ENCODE peak calls at places on chromosomes 2 and 18, in five cellular contexts. E is heart left ventricle; S is GM23338; W is CD8-positive, alpha-beta T cell; X is aorta. Z is an unnamed sample.

GRCh38 chr2:181036848-181037603 is 56.6 kb downstream of the UBE2E3 start:
- DNase-seq in X (no peak), W (no peak), S (no peak), E (no peak), Z (no peak)

GRCh38 chr2:23009545-23010149 is 375.3 kb upstream of the KLHL29 start:
- DNase-seq in S (no peak), W (no peak), X (no peak), E (peak; percentile 35), Z (peak; percentile 55)

GRCh38 chr2:222835142-222835822 is 25.6 kb upstream of the ACSL3 start:
- DNase-seq in X (no peak), W (no peak), E (no peak), S (no peak), Z (no peak)

GRCh38 chr2:12261993-12262680 is 454.6 kb upstream of the TRIB2 start:
- DNase-seq in W (no peak), E (no peak), X (no peak), S (peak; percentile 56), Z (no peak)

GRCh38 chr2:186455613-186456012 is 30.4 kb upstream of the ZC3H15 start:
- DNase-seq in S (no peak), W (no peak), X (no peak), E (no peak), Z (no peak)

GRCh38 chr2:113822087-113822805 is 65.8 kb upstream of the SLC35F5 start:
- DNase-seq in S (no peak), E (no peak), X (no peak), W (no peak), Z (no peak)

GRCh38 chr2:155350783-155351580 is 652.5 kb downstream of the KCNJ3 start:
- DNase-seq in S (no peak), X (no peak), W (no peak), E (no peak), Z (no peak)

GRCh38 chr2:127579231-127579630 is 43.7 kb downstream of the MYO7B start:
- DNase-seq in W (peak; percentile 29), X (no peak), S (no peak), E (no peak), Z (peak; percentile 2)

GRCh38 chr2:159129301-159129700 is 157.2 kb downstream of the WDSUB1 start:
- DNase-seq in W (no peak), S (no peak), X (no peak), E (no peak), Z (no peak)

GRCh38 chr2:11784747-11785610 is 38.5 kb downstream of the LPIN1 start:
- DNase-seq in E (peak; percentile 39), X (no peak), S (peak; percentile 75), W (peak; percentile 67), Z (peak; percentile 78)

GRCh38 chr2:142395294-142395693 is 264.5 kb upstream of the LRP1B start:
- DNase-seq in S (no peak), E (no peak), X (no peak), W (no peak), Z (no peak)

GRCh38 chr2:32702303-32703064 is 74.6 kb downstream of the TTC27 start:
- DNase-seq in E (no peak), S (no peak), W (no peak), X (no peak), Z (no peak)

GRCh38 chr2:68594041-68594440 is 49.3 kb upstream of the PROKR1 start:
- DNase-seq in S (no peak), X (no peak), W (no peak), E (no peak), Z (no peak)

GRCh38 chr2:144516417-144516980 is 3.4 kb downstream of the ZEB2 start:
- DNase-seq in W (no peak), S (peak; percentile 56), X (peak; percentile 62), E (no peak), Z (no peak)

GRCh38 chr18:11095674-11096293 is 53.6 kb downstream of the PIEZO2 start:
- DNase-seq in S (no peak), X (no peak), E (no peak), W (no peak), Z (no peak)

GRCh38 chr2:119254601-119255080 is 31.0 kb downstream of the STEAP3 start:
- DNase-seq in S (no peak), W (no peak), E (no peak), X (no peak), Z (no peak)

GRCh38 chr18:7174359-7175107 is 56.4 kb upstream of the LRRC30 start:
- DNase-seq in X (no peak), W (no peak), E (no peak), S (peak; percentile 28), Z (no peak)

GRCh38 chr2:179711375-179711774 is 150.0 kb downstream of the ZNF385B start:
- DNase-seq in X (no peak), W (no peak), S (peak; percentile 4), E (no peak), Z (no peak)

GRCh38 chr2:189581354-189582139 is 961 bp upstream of the SLC40A1 start:
- DNase-seq in X (peak; percentile 44), S (peak; percentile 82), E (peak; percentile 30), W (no peak), Z (no peak)

GRCh38 chr18:6487027-6487426 is 72.3 kb upstream of the L3MBTL4 start:
- DNase-seq in X (no peak), S (peak; percentile 67), W (no peak), E (no peak), Z (no peak)

GRCh38 chr2:55056024-55056521 is 5.8 kb upstream of the RTN4 start:
- DNase-seq in W (no peak), X (no peak), S (peak; percentile 32), E (no peak), Z (no peak)

GRCh38 chr2:238905224-238905623 is 57.3 kb downstream of the TWIST2 start:
- DNase-seq in S (no peak), E (no peak), X (no peak), W (no peak), Z (no peak)

GRCh38 chr2:55051026-55051866 is 995 bp upstream of the RTN4 start:
- DNase-seq in W (peak; percentile 53), E (peak; percentile 70), X (peak; percentile 75), S (peak; percentile 71), Z (peak; percentile 37)

GRCh38 chr2:109129356-109129920 is 433 bp downstream of the SH3RF3 start:
- DNase-seq in E (peak; percentile 42), X (peak; percentile 60), S (peak; percentile 43), W (peak; percentile 67), Z (no peak)

GRCh38 chr2:105283532-105283931 is 42.0 kb downstream of the GPR45 start:
- DNase-seq in X (no peak), E (no peak), S (no peak), W (no peak), Z (no peak)

GRCh38 chr2:105278654-105279053 is 37.1 kb downstream of the GPR45 start:
- DNase-seq in S (peak; percentile 32), E (no peak), X (no peak), W (no peak), Z (no peak)

GRCh38 chr2:105280281-105280680 is 38.7 kb downstream of the GPR45 start:
- DNase-seq in W (no peak), E (no peak), X (no peak), S (no peak), Z (no peak)
- H3K27ac ChIP-seq in W (no peak overlapping the region), E (no peak overlapping the region), X (no peak overlapping the region), S (no peak overlapping the region), Z (no peak overlapping the region)

GRCh38 chr18:48028081-48028480 is 97.6 kb upstream of the SMAD2 start:
- DNase-seq in S (peak; percentile 40), X (no peak), E (no peak), W (no peak), Z (no peak)
- H3K27ac ChIP-seq in S (no peak overlapping the region), X (no peak overlapping the region), E (no peak overlapping the region), W (no peak overlapping the region), Z (no peak overlapping the region)

GRCh38 chr2:226031962-226032441 is 632.5 kb downstream of the NYAP2 start:
- DNase-seq in W (no peak), X (no peak), S (peak; percentile 61), E (no peak), Z (no peak)

GRCh38 chr2:226030369-226031077 is 631.0 kb downstream of the NYAP2 start:
- DNase-seq in W (no peak), E (no peak), S (peak; percentile 31), X (no peak), Z (no peak)

DNA sequence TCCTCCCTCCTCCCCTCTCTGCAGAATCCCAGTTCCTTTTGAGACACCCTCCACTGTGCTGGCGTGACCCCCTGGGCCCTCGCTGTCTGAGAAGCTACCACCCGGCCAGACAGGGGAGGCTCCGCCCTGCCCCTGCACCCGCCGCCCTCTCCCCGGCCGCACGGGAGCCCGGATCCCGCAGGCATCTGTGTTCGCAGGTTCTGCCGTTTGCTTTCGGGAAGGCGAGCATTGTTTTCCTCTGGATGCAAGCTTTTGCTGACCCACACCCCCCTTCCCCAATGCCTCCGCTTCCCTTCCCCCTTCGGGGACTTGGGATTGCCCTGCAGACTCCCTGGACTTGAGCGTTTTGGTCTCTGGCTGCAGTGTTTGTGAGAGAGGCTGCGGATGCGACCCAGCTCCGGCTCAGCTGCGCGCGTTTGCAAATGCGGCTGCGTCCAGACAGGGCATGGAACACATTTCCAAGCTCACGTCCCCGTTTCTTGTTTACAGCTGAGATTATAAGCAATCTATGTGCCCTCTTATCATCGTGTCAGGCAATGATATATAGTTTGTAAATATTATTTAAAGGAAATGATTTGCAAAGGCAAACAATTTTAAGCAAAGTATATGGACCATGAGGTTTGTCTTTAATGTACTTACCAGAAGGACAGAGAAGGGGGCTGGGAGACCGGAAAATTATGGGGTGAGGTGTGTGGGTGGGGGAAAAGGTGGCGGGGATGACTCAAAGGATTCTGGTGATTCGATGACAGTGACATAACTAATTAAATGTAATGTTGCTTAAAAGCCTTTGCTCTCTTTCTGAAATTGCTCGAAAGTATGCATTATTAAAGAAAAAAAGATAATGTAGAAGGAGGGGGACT is 631.8 kb downstream of the NYAP2 start:
- DNase-seq in S (peak; percentile 84), W (no peak), X (peak; percentile 81), E (peak; percentile 64), Z (peak; percentile 70)
- H3K27ac ChIP-seq in S (peak overlapping the region; percentile 98), W (no peak overlapping the region), X (no peak overlapping the region), E (peak overlapping the region; percentile 38), Z (peak overlapping the region; percentile 91)

GRCh38 chr2:133146893-133147292 is 421.4 kb downstream of the NCKAP5 start:
- DNase-seq in E (no peak), W (no peak), S (no peak), X (no peak), Z (no peak)
- H3K27ac ChIP-seq in E (no peak overlapping the region), W (no peak overlapping the region), S (no peak overlapping the region), X (no peak overlapping the region), Z (no peak overlapping the region)

GRCh38 chr2:235609321-235609720 is 115.5 kb downstream of the AGAP1 start:
- DNase-seq in X (no peak), E (no peak), S (no peak), W (no peak), Z (no peak)

GRCh38 chr2:235609746-235610145 is 115.9 kb downstream of the AGAP1 start:
- DNase-seq in S (no peak), X (no peak), W (no peak), E (no peak), Z (no peak)

GRCh38 chr2:235607541-235608199 is 113.8 kb downstream of the AGAP1 start:
- DNase-seq in W (no peak), X (peak; percentile 47), E (peak; percentile 45), S (no peak), Z (no peak)

GRCh38 chr2:235605999-235606715 is 112.3 kb downstream of the AGAP1 start:
- DNase-seq in E (no peak), S (peak; percentile 71), X (peak; percentile 26), W (no peak), Z (no peak)

DNA sequence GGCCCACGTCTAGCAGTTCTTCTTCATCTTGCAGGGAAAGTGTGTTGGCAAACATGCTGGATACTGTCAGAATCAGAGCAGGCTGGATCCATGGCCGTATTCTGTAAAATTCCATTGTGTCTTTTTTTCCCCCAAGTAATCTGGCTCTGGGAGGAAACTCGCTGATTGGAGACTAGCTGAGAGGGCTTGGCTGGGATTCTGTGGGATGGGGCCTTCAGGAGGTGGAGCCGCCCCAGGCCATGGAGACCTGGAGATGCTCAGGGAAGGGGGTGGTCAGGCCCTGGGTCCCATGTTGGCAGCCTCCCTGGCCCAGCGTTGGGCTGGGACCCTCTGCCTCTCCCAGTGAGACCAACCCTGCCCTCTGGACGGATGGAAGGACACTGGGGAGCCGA is 114.4 kb downstream of the AGAP1 start:
- DNase-seq in S (no peak), W (no peak), E (peak; percentile 37), X (no peak), Z (no peak)
- H3K27ac ChIP-seq in S (no peak overlapping the region), W (no peak overlapping the region), E (no peak overlapping the region), X (no peak overlapping the region), Z (peak overlapping the region; percentile 92)